ENCODE peak calls at places on chromosomes 3 and 15, in nine cellular contexts. L is ovary, Q is heart left ventricle, P is thyroid gland, Y is body of pancreas, H is upper lobe of left lung, S is H54, E is IMR-90, G is stomach. K is an unnamed sample.

GRCh38 chr15:60212536-60212935 is 185.2 kb downstream of the ANXA2 start:
- DNase-seq in Y (no peak), S (peak; percentile 5), L (no peak), P (no peak), H (no peak), Q (no peak), G (no peak), E (no peak), K (no peak)

GRCh38 chr3:176328198-176328597 is 869.1 kb downstream of the TBL1XR1 start:
- DNase-seq in E (no peak), Y (no peak), L (no peak), S (no peak), H (no peak), Q (no peak), P (no peak), G (no peak), K (no peak)

GRCh38 chr3:16765661-16766060 is 119.1 kb upstream of the PLCL2 start:
- DNase-seq in Y (no peak), H (no peak), L (no peak), E (no peak), Q (no peak), P (no peak), S (no peak), G (no peak), K (no peak)

GRCh38 chr3:175940243-175940642 is 1081.1 kb downstream of the NAALADL2 start:
- DNase-seq in Y (no peak), E (peak; percentile 46), P (no peak), G (no peak), H (no peak), Q (no peak), S (no peak), L (no peak), K (no peak)

GRCh38 chr15:101044625-101045235 is 125.6 kb downstream of the LRRK1 start:
- DNase-seq in E (no peak), L (no peak), Q (no peak), S (no peak), Y (no peak), G (peak; percentile 15), H (no peak), P (no peak), K (no peak)

GRCh38 chr3:194868831-194869230 is 183.1 kb downstream of the FAM43A start:
- DNase-seq in P (no peak), Y (no peak), G (no peak), Q (no peak), E (no peak), H (no peak), L (no peak), S (no peak), K (no peak)

GRCh38 chr15:63466378-63467192 is 37.8 kb upstream of the USP3 start:
- DNase-seq in Q (no peak), E (peak; percentile 70), P (peak; percentile 7), L (no peak), H (peak; percentile 39), S (peak; percentile 40), G (no peak), Y (peak; percentile 71), K (peak; percentile 68)

GRCh38 chr3:64049136-64049535 is 25.8 kb upstream of the PSMD6 start:
- DNase-seq in H (no peak), Q (no peak), S (no peak), L (no peak), P (no peak), G (no peak), Y (no peak), E (peak; percentile 74), K (no peak)

GRCh38 chr3:45572755-45573154 is 21.8 kb upstream of the LIMD1 start:
- DNase-seq in P (no peak), Y (no peak), G (no peak), Q (no peak), S (no peak), L (no peak), H (no peak), E (no peak), K (no peak)

GRCh38 chr3:50662408-50662807 is 12.3 kb upstream of the DOCK3 start:
- DNase-seq in P (no peak), S (no peak), H (no peak), G (no peak), E (no peak), Y (no peak), Q (no peak), L (no peak), K (no peak)

GRCh38 chr3:53159415-53160135 is 1.4 kb upstream of the PRKCD start:
- DNase-seq in G (peak; percentile 94), Y (peak; percentile 96), E (no peak), S (no peak), Q (peak; percentile 53), L (no peak), P (no peak), H (peak; percentile 72), K (no peak)

GRCh38 chr3:62248831-62249776 is 124.2 kb downstream of the FEZF2 start:
- DNase-seq in H (peak; percentile 26), Y (no peak), L (no peak), G (no peak), E (peak; percentile 2), P (no peak), S (no peak), Q (no peak), K (no peak)

GRCh38 chr15:66931768-66932633 is 133.4 kb upstream of the SMAD3 start:
- DNase-seq in Y (peak; percentile 73), G (peak; percentile 44), Q (no peak), H (peak; percentile 23), P (peak; percentile 72), L (no peak), S (peak; percentile 55), E (peak; percentile 63), K (peak; percentile 57)

GRCh38 chr15:53447053-53447574 is 312.3 kb downstream of the WDR72 start:
- DNase-seq in G (no peak), S (no peak), P (no peak), E (no peak), Y (peak; percentile 33), H (no peak), Q (no peak), L (no peak), K (no peak)
- TF ChIP-seq POLR2A in G (no peak), S (no peak), P (no peak), E (no peak), Y (no peak), H (no peak), Q (no peak), L (no peak), K (no peak)

GRCh38 chr3:156973954-156974353 is 147.8 kb downstream of the LEKR1 start:
- DNase-seq in L (no peak), Q (no peak), S (no peak), P (no peak), G (no peak), Y (no peak), E (no peak), H (no peak), K (no peak)

GRCh38 chr3:156976933-156977332 is 150.8 kb downstream of the LEKR1 start:
- DNase-seq in P (peak; percentile 60), G (no peak), E (no peak), L (no peak), Y (no peak), Q (no peak), H (no peak), S (no peak), K (no peak)

GRCh38 chr3:156981005-156981404 is 154.9 kb downstream of the LEKR1 start:
- DNase-seq in E (no peak), H (no peak), L (no peak), S (no peak), P (no peak), G (no peak), Y (no peak), Q (no peak), K (no peak)

GRCh38 chr3:156974931-156975330 is 148.8 kb downstream of the LEKR1 start:
- DNase-seq in P (no peak), H (no peak), L (no peak), G (no peak), Q (no peak), E (no peak), S (no peak), Y (no peak), K (no peak)

DNA sequence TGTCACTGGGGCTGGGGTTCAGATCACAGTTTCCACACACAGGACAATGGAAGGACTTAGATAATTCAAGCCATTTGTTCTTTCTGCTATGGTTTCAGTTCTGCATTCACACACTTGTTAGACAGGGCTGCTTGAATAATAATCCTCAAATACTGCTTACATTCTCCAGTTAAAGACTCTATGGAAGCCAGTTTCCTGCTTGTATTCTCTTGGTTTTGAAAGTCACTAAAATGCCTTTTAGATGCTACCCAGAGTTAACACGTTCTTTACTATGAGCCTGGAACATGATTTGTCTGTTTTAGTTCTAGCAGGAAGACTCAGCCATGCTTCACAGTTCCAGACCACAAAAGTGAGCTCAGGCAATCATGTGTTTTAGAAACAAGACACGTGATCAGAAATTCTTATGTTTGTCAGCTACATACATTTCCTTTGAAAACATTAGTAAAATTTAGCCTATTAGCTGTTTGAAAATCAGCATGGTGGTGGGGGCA is 152.4 kb downstream of the LEKR1 start:
- DNase-seq in L (no peak), P (no peak), Y (no peak), Q (no peak), S (no peak), H (no peak), G (no peak), E (peak; percentile 27), K (no peak)
- TF ChIP-seq POLR2A in L (no peak), P (no peak), Y (no peak), Q (no peak), S (no peak), H (no peak), G (no peak), E (no peak), K (no peak)

DNA sequence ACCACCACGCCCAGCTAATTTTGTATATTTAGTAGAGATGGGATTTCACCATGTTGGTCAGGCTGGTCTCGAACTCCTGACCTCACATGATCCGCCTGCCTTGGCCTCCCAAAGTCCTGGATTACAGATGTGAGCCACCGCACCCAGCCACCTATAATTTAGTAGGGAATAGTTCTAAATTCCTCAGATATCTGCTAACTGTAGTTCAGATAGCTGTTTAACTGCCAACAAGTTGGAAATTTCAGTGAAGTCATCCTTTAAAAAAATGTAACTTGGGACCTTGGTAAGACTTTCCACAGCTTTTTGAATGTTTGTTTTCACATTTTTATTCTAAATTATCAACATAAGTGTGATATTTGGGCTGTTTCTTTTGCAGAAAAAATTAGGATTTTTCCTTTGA is 34.1 kb downstream of the USP8 start:
- DNase-seq in Q (no peak), H (no peak), P (no peak), L (no peak), Y (no peak), E (no peak), S (no peak), G (no peak), K (no peak)
- TF ChIP-seq POLR2A in Q (no peak), H (no peak), P (no peak), L (no peak), Y (no peak), E (no peak), S (no peak), G (no peak), K (no peak)

DNA sequence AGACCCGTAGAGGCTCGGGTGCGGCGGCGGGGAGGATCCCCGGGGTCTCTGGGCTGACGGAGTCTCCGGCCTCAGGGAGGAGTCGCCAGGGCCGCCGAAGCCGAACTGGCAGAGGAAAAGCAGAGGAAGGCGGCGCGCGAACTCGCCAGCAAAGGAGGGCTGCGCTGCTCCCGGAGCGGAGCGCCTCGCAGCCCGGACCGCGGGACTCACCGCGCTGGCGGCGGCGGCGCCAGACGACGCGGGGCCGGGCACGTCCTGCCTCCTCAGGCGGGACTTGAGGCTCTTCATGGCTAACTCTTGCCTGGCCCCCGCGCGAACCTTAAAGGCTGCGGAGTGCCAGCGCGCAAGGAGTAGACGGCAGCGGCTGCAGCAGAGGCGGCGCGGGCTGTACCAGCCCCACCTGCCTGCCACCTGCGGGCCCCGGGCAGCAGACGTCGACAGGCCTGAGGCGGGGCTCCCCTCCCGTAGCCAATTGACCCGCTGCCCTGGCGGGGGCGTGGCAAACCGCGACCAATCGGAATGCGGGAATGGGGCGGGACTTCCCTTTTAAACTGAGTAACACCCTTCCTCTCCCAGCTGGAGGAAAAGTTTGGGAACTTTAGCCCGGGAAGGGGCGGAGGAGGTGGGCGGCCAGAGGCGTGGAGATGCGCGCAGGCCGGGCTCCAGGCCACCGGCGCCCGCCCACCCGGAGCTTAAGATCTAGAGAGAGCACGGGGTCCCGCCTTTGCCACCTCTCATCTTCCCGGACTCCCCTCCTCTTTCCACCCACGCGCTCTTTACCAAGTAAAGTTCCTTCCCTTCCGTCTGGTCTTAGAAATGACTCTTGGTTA is at the start of gene UACA:
- DNase-seq in H (peak; percentile 90), G (peak; percentile 97), S (peak; percentile 68), E (peak; percentile 96), Y (peak; percentile 97), P (peak; percentile 98), Q (peak; percentile 97), L (peak; percentile 99), K (peak; percentile 97)
- TF ChIP-seq POLR2A in H (peak; percentile 87), G (peak; percentile 74), S (peak; percentile 91), E (peak; percentile 77), Y (peak; percentile 96), P (peak; percentile 97), Q (peak; percentile 95), L (peak; percentile 85), K (peak; percentile 99)